ENCODE peak calls at places on chromosome 1, in five cellular contexts. Q, W, S, C and J are unnamed samples.

GRCh38 chr1:200908158-200908868 is 13.6 kb downstream of the INAVA start:
- DNase-seq in Q (no peak), W (peak), S (no peak), C (peak), J (no peak)

GRCh38 chr1:92736395-92736794 is 48.5 kb downstream of the EVI5 start:
- DNase-seq in Q (no peak), W (no peak), S (no peak), C (no peak), J (no peak)

GRCh38 chr1:32500387-32501209 is 35.7 kb downstream of the ZBTB8B start:
- DNase-seq in Q (no peak), W (peak), S (peak), C (peak), J (peak)

GRCh38 chr1:159958721-159959380 is 4.8 kb upstream of the SLAMF9 start:
- DNase-seq in Q (no peak), W (no peak), S (no peak), C (no peak), J (no peak)

GRCh38 chr1:245599413-245600174 is 444.8 kb downstream of the KIF26B start:
- DNase-seq in Q (no peak), W (no peak), S (peak), C (no peak), J (no peak)

GRCh38 chr1:213249395-213249794 is 198.4 kb downstream of the RPS6KC1 start:
- DNase-seq in Q (no peak), W (no peak), S (no peak), C (no peak), J (no peak)

GRCh38 chr1:9442266-9442846 is 96.9 kb upstream of the SLC25A33 start:
- DNase-seq in Q (no peak), W (no peak), S (no peak), C (no peak), J (no peak)

GRCh38 chr1:223700942-223701637 is 11.2 kb upstream of the CAPN2 start:
- DNase-seq in Q (no peak), W (no peak), S (peak), C (no peak), J (no peak)

GRCh38 chr1:118902299-118903270 is 85.6 kb downstream of the TBX15 start:
- DNase-seq in Q (no peak), W (no peak), S (no peak), C (no peak), J (no peak)

GRCh38 chr1:63643926-63644325 is 50.7 kb downstream of the PGM1 start:
- DNase-seq in Q (no peak), W (no peak), S (peak), C (no peak), J (no peak)

GRCh38 chr1:178659789-178660208 is 65.2 kb upstream of the RALGPS2 start:
- DNase-seq in Q (no peak), W (no peak), S (no peak), C (no peak), J (no peak)

GRCh38 chr1:19191811-19192210 is 18.3 kb downstream of the UBR4 start:
- DNase-seq in Q (no peak), W (no peak), S (no peak), C (no peak), J (no peak)

GRCh38 chr1:213914351-213914750 is 73.4 kb upstream of the PROX1 start:
- DNase-seq in Q (no peak), W (no peak), S (no peak), C (no peak), J (no peak)

GRCh38 chr1:119453021-119453420 is 38.1 kb downstream of the HSD3B2 start:
- DNase-seq in Q (no peak), W (no peak), S (no peak), C (no peak), J (peak)

GRCh38 chr1:215539803-215540575 is 27.1 kb upstream of the KCTD3 start:
- DNase-seq in Q (no peak), W (no peak), S (no peak), C (peak), J (no peak)

GRCh38 chr1:97271906-97272788 is 550.6 kb downstream of the PTBP2 start:
- DNase-seq in Q (no peak), W (no peak), S (no peak), C (no peak), J (no peak)

GRCh38 chr1:38487398-38487797 is 372.2 kb downstream of the RRAGC start:
- DNase-seq in Q (no peak), W (no peak), S (no peak), C (no peak), J (no peak)

GRCh38 chr1:168320805-168321577 is 40.3 kb downstream of the TBX19 start:
- DNase-seq in Q (no peak), W (no peak), S (peak), C (no peak), J (peak)

GRCh38 chr1:151837197-151837596 is 2.4 kb downstream of the C2CD4D start:
- DNase-seq in Q (no peak), W (no peak), S (no peak), C (no peak), J (no peak)

GRCh38 chr1:180415985-180416633 is 86.3 kb downstream of the ACBD6 start:
- DNase-seq in Q (no peak), W (no peak), S (no peak), C (no peak), J (peak)

GRCh38 chr1:58608945-58609344 is 31.9 kb upstream of the TACSTD2 start:
- DNase-seq in Q (no peak), W (no peak), S (no peak), C (no peak), J (no peak)

GRCh38 chr1:193438312-193438711 is 251.9 kb upstream of the B3GALT2 start:
- DNase-seq in Q (no peak), W (no peak), S (no peak), C (no peak), J (no peak)

GRCh38 chr1:172928412-172928811 is 122.3 kb downstream of the TNFSF18 start:
- DNase-seq in Q (no peak), W (no peak), S (no peak), C (no peak), J (no peak)

GRCh38 chr1:164682570-164682969 is 123.6 kb downstream of the PBX1 start:
- DNase-seq in Q (no peak), W (no peak), S (no peak), C (no peak), J (no peak)

GRCh38 chr1:214446772-214447556 is 104.4 kb downstream of the PTPN14 start:
- DNase-seq in Q (no peak), W (no peak), S (no peak), C (peak), J (peak)

GRCh38 chr1:37033355-37034291 is 692 bp downstream of the GRIK3 start:
- DNase-seq in Q (no peak), W (no peak), S (no peak), C (no peak), J (no peak)

GRCh38 chr1:112304612-112305011 is 91.4 kb upstream of the CTTNBP2NL start:
- DNase-seq in Q (no peak), W (no peak), S (no peak), C (no peak), J (no peak)

GRCh38 chr1:227759345-227760300 is 24.4 kb downstream of the SNAP47 start:
- DNase-seq in Q (no peak), W (peak), S (peak), C (peak), J (peak)

GRCh38 chr1:240768979-240769378 is 157.0 kb upstream of the GREM2 start:
- DNase-seq in Q (no peak), W (no peak), S (no peak), C (no peak), J (no peak)

GRCh38 chr1:109425391-109425790 is 857 bp downstream of the PSMA5 start:
- DNase-seq in Q (no peak), W (no peak), S (no peak), C (no peak), J (no peak)

GRCh38 chr1:189275786-189276185 is 1201.9 kb downstream of the BRINP3 start:
- DNase-seq in Q (no peak), W (no peak), S (no peak), C (no peak), J (no peak)

GRCh38 chr1:53639251-53639721 is 99.7 kb downstream of the GLIS1 start:
- DNase-seq in Q (no peak), W (peak), S (no peak), C (no peak), J (peak)

DNA sequence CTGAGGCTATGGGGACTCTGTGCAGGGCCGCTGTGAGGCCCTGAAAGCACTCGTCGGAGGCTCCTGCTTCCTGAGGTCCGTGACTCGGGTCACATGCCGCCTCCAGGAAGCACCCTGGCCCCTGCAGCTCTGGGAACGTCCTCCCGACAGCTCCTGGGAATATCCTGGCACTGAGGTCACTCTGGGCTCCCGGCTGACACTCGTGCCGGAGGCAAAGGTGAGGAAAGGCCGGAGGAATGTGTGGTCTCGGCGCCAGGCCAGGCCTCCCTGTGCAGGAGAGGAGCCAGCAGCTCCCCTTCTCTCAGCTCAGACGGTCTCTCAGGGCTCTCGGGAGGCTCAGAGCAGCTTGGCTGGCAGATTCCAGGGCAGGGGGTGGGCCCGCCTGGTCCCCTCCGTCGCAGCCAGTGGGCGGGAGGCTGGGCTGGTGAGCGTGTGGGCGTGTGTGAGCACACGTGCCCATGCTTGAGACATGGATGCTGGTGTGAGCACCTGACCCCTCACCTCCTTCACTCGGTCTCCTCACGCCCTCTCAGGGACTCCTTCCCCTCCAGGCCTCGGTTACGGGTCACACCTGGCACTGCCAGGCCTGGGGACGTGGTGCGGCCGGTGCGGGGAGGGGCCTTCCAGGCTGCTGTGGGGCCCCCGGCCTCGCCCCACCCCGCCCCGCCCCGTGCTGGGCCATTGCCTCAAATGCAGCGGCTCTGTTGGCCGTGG is 5.5 kb upstream of the RNF223 start:
- DNase-seq in Q (no peak), W (peak), S (peak), C (peak), J (peak)
- TF ChIP-seq POLR2A in Q (no peak), W (no peak), S (no peak), C (no peak), J (no peak)

GRCh38 chr1:21175670-21176581 is 771 bp downstream of the EIF4G3 start:
- DNase-seq in Q (peak), W (peak), S (peak), C (peak), J (no peak)
- TF ChIP-seq POLR2A in Q (peak), W (no peak), S (no peak), C (no peak), J (no peak)

DNA sequence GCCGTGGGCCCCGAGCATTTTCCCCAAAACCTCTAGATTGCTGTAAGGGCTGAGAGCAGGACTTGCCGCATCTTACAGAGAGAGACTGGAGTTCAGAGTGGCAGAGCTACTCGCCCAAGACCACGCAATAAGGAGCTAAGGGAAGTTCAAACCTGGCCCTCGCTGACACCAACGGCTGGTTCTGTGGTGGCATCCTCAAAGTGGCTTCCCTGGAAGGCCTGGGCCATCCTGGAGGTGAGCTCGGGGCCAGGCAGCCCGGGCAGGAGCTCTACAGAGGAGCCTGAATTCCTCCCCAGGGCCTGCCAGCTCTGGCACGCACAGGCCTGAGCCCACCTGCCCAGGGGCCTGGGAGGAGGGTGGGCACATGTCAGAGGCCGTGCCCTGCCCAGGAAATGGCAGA is 68.7 kb downstream of the MEGF6 start:
- DNase-seq in Q (no peak), W (no peak), S (no peak), C (no peak), J (no peak)
- TF ChIP-seq POLR2A in Q (no peak), W (no peak), S (no peak), C (no peak), J (no peak)

GRCh38 chr1:44481701-44482100 is 76.6 kb downstream of the RNF220 start:
- DNase-seq in Q (no peak), W (no peak), S (no peak), C (no peak), J (no peak)
- TF ChIP-seq POLR2A in Q (no peak), W (no peak), S (no peak), C (no peak), J (no peak)

GRCh38 chr1:42040159-42040558 is 113.1 kb upstream of the GUCA2B start:
- DNase-seq in Q (no peak), W (no peak), S (no peak), C (no peak), J (no peak)

GRCh38 chr1:42035205-42035829 is 116.6 kb upstream of the HIVEP3 start:
- DNase-seq in Q (peak), W (no peak), S (peak), C (no peak), J (peak)

GRCh38 chr1:42038261-42038660 is 114.9 kb upstream of the GUCA2B start:
- DNase-seq in Q (no peak), W (no peak), S (no peak), C (no peak), J (no peak)

GRCh38 chr1:42037586-42037985 is 115.6 kb upstream of the GUCA2B start:
- DNase-seq in Q (no peak), W (no peak), S (no peak), C (no peak), J (no peak)

DNA sequence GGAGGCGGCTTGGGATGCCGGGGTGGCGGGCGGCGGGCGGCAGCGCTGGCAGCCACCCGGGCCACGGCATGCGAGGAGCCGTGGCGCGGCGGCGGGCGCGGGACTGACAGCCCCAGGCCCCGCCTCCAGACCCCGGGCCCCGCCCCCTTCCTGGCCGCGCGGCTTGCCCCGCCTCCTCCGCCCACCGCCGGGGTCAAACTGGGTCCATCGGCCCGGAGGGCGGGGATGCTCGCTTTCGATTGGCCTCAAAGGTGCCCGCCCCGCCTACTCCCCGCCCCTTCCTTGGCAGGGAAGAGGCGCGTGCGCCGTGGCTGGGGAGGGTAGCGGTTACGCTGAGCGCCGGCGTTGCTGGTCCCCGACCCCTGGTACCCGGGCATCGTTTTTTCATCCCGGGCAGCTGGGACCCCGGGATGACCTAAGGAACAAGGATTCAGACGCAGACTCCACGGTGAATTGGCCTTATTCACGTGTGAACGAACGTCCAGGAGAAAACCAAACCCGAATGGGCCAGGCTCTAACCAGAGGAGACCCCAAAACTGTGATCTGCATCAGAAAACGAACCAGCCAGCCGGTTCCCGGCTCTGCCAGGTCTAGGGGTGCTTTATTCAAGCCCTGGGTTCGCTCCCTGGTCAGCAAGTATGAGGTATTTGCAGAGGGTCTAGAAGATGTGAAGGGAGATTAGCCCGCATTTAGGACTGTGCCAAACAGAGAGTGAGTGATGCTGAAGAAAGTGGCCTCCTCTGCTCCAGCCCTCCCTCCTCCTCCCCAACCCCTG is 117.2 kb upstream of the GUCA2B start:
- DNase-seq in Q (peak), W (peak), S (peak), C (peak), J (peak)
- TF ChIP-seq POLR2A in Q (no peak), W (no peak), S (peak), C (peak), J (peak)

GRCh38 chr1:111192074-111192473 is 8.4 kb downstream of the DENND2D start:
- DNase-seq in Q (no peak), W (no peak), S (no peak), C (no peak), J (no peak)
- TF ChIP-seq POLR2A in Q (no peak), W (no peak), S (no peak), C (no peak), J (no peak)

GRCh38 chr1:198156111-198156744 is 570 bp upstream of the NEK7 start:
- DNase-seq in Q (peak), W (no peak), S (peak), C (peak), J (peak)

GRCh38 chr1:198157847-198158765 is 1.3 kb downstream of the NEK7 start:
- DNase-seq in Q (peak), W (no peak), S (no peak), C (peak), J (no peak)

GRCh38 chr1:198157241-198157846 is 546 bp downstream of the NEK7 start:
- DNase-seq in Q (peak), W (peak), S (peak), C (peak), J (peak)

GRCh38 chr1:198155253-198155652 is 1.5 kb upstream of the NEK7 start:
- DNase-seq in Q (no peak), W (no peak), S (no peak), C (no peak), J (peak)

GRCh38 chr1:198156745-198157240 is at the start of gene NEK7:
- DNase-seq in Q (peak), W (peak), S (peak), C (peak), J (peak)
- TF ChIP-seq POLR2A in Q (peak), W (no peak), S (peak), C (peak), J (peak)

GRCh38 chr1:61184035-61184713 is 101.8 kb downstream of the NFIA start:
- DNase-seq in Q (peak), W (peak), S (peak), C (peak), J (no peak)
- TF ChIP-seq POLR2A in Q (no peak), W (no peak), S (no peak), C (no peak), J (no peak)